ENCODE peak calls at places on chromosomes 4 and X, in six cellular contexts. U, A, R, B, J and E are unnamed samples.

GRCh38 chrX:139106111-139106510 is 394.6 kb upstream of the FGF13 start:
- DNase-seq in U (no peak), A (no peak), R (peak), B (no peak), J (no peak), E (no peak)

GRCh38 chrX:31271615-31272471 is 200.0 kb upstream of the FTHL17 start:
- DNase-seq in U (no peak), A (no peak), R (no peak), B (no peak), J (no peak), E (no peak)

GRCh38 chr4:127055349-127055748 is 577.4 kb upstream of the INTU start:
- DNase-seq in U (no peak), A (peak), R (no peak), B (no peak), J (no peak), E (no peak)

GRCh38 chr4:107740950-107741701 is 21.1 kb upstream of the PAPSS1 start:
- DNase-seq in U (no peak), A (peak), R (peak), B (no peak), J (peak), E (no peak)

GRCh38 chrX:103941201-103941975 is 21.0 kb upstream of the TMSB15B start:
- DNase-seq in U (no peak), A (peak), R (no peak), B (no peak), J (no peak), E (no peak)

GRCh38 chr4:31052519-31052918 is 332.4 kb downstream of the PCDH7 start:
- DNase-seq in U (no peak), A (no peak), R (no peak), B (no peak), J (no peak), E (no peak)

GRCh38 chr4:86837651-86838050 is 11.5 kb downstream of the SLC10A6 start:
- DNase-seq in U (no peak), A (no peak), R (no peak), B (no peak), J (no peak), E (no peak)

GRCh38 chr4:41142946-41143720 is 71.2 kb downstream of the APBB2 start:
- DNase-seq in U (no peak), A (peak), R (no peak), B (no peak), J (no peak), E (no peak)

DNA sequence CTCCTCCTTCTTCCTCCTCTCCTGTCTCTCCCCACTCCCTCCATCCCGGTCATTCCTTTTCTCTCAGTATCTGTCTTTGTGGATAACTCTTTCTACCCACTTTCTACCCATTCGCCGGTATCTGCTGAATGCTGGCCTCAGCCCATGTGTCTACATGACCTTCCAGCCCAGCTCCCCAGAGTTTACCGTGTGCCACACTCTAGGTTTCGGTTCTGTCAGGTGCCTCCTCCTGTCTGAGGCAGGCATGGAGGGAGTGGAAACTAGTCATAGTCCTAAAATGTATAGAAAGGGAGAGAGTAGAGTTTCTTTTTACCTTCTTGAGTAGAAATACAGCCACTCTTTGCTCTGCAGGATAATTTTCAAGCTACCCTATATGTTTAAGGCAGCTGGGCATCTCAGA is 33.5 kb upstream of the SCRG1 start:
- DNase-seq in U (no peak), A (no peak), R (no peak), B (no peak), J (no peak), E (no peak)
- TF ChIP-seq CTCF in U (no peak), A (no peak), R (no peak), B (no peak), J (no peak), E (no peak)

GRCh38 chr4:3233391-3234071 is 15.4 kb upstream of the MSANTD1 start:
- DNase-seq in U (no peak), A (peak), R (no peak), B (no peak), J (no peak), E (no peak)
- TF ChIP-seq CTCF in U (no peak), A (peak), R (no peak), B (no peak), J (no peak), E (no peak)

GRCh38 chr4:47945930-47946726 is 31.7 kb upstream of the NFXL1 start:
- DNase-seq in U (no peak), A (peak), R (no peak), B (no peak), J (no peak), E (no peak)
- TF ChIP-seq CTCF in U (no peak), A (peak), R (no peak), B (no peak), J (no peak), E (peak)

GRCh38 chrX:107551546-107551945 is 76.8 kb upstream of the PRPS1 start:
- DNase-seq in U (no peak), A (no peak), R (no peak), B (no peak), J (no peak), E (no peak)
- TF ChIP-seq CTCF in U (no peak), A (no peak), R (no peak), B (no peak), J (no peak), E (no peak)